ENCODE peak calls at places on chromosomes 16 and 17, in eight cellular contexts. One of them, this sample, is unnamed.

GRCh38 chr16:89041571-89042481 is 51.8 kb upstream of the ACSF3 start:
- DNase-seq in upper lobe of right lung: peak; percentile 45
- DNase-seq in lower lobe of right lung: peak; percentile 43
- DNase-seq in thoracic aorta: no peak
- DNase-seq in endothelial cell of umbilical vein: no peak
- DNase-seq in HepG2: no peak
- DNase-seq in dorsolateral prefrontal cortex: no peak
- DNase-seq in heart right ventricle: no peak
- DNase-seq in this sample: no peak

GRCh38 chr17:14741516-14741915 is 440.6 kb downstream of the HS3ST3B1 start:
- DNase-seq in upper lobe of right lung: no peak
- DNase-seq in lower lobe of right lung: no peak
- DNase-seq in thoracic aorta: no peak
- DNase-seq in endothelial cell of umbilical vein: no peak
- DNase-seq in HepG2: no peak
- DNase-seq in dorsolateral prefrontal cortex: no peak
- DNase-seq in heart right ventricle: no peak
- DNase-seq in this sample: no peak

GRCh38 chr17:40450175-40450574 is 6.9 kb downstream of the IGFBP4 start:
- DNase-seq in upper lobe of right lung: no peak
- DNase-seq in lower lobe of right lung: no peak
- DNase-seq in thoracic aorta: no peak
- DNase-seq in endothelial cell of umbilical vein: peak; percentile 65
- DNase-seq in HepG2: peak; percentile 54
- DNase-seq in dorsolateral prefrontal cortex: no peak
- DNase-seq in heart right ventricle: no peak
- DNase-seq in this sample: peak; percentile 66

GRCh38 chr16:90031931-90032663 is 12.8 kb upstream of the DBNDD1 start:
- DNase-seq in upper lobe of right lung: no peak
- DNase-seq in lower lobe of right lung: no peak
- DNase-seq in thoracic aorta: no peak
- DNase-seq in endothelial cell of umbilical vein: peak; percentile 42
- DNase-seq in HepG2: no peak
- DNase-seq in dorsolateral prefrontal cortex: no peak
- DNase-seq in heart right ventricle: no peak
- DNase-seq in this sample: no peak

GRCh38 chr17:17833664-17834357 is 3.0 kb downstream of the SREBF1 start:
- DNase-seq in upper lobe of right lung: no peak
- DNase-seq in lower lobe of right lung: no peak
- DNase-seq in thoracic aorta: no peak
- DNase-seq in endothelial cell of umbilical vein: no peak
- DNase-seq in HepG2: no peak
- DNase-seq in dorsolateral prefrontal cortex: no peak
- DNase-seq in heart right ventricle: no peak
- DNase-seq in this sample: no peak

GRCh38 chr17:77352441-77352840 is 211.7 kb downstream of the SEC14L1 start:
- DNase-seq in upper lobe of right lung: no peak
- DNase-seq in lower lobe of right lung: no peak
- DNase-seq in thoracic aorta: no peak
- DNase-seq in endothelial cell of umbilical vein: no peak
- DNase-seq in HepG2: no peak
- DNase-seq in dorsolateral prefrontal cortex: no peak
- DNase-seq in heart right ventricle: no peak
- DNase-seq in this sample: no peak

GRCh38 chr16:31168848-31169247 is 11.1 kb upstream of the FUS start:
- DNase-seq in upper lobe of right lung: no peak
- DNase-seq in lower lobe of right lung: no peak
- DNase-seq in thoracic aorta: no peak
- DNase-seq in endothelial cell of umbilical vein: no peak
- DNase-seq in HepG2: peak; percentile 58
- DNase-seq in dorsolateral prefrontal cortex: no peak
- DNase-seq in heart right ventricle: no peak
- DNase-seq in this sample: no peak

GRCh38 chr16:55651841-55652824 is 3.7 kb upstream of the SLC6A2 start:
- DNase-seq in upper lobe of right lung: no peak
- DNase-seq in lower lobe of right lung: no peak
- DNase-seq in thoracic aorta: no peak
- DNase-seq in endothelial cell of umbilical vein: no peak
- DNase-seq in HepG2: no peak
- DNase-seq in dorsolateral prefrontal cortex: no peak
- DNase-seq in heart right ventricle: no peak
- DNase-seq in this sample: no peak

GRCh38 chr17:48618366-48618896 is 3.3 kb upstream of the HOXB8 start:
- DNase-seq in upper lobe of right lung: peak; percentile 92
- DNase-seq in lower lobe of right lung: peak; percentile 89
- DNase-seq in thoracic aorta: peak; percentile 53
- DNase-seq in endothelial cell of umbilical vein: peak; percentile 83
- DNase-seq in HepG2: peak; percentile 67
- DNase-seq in dorsolateral prefrontal cortex: peak; percentile 78
- DNase-seq in heart right ventricle: peak; percentile 81
- DNase-seq in this sample: peak; percentile 92
- H3K4me3 ChIP-seq in upper lobe of right lung: no peak overlapping the region
- H3K4me3 ChIP-seq in lower lobe of right lung: no peak overlapping the region
- H3K4me3 ChIP-seq in thoracic aorta: no peak overlapping the region
- H3K4me3 ChIP-seq in endothelial cell of umbilical vein: peak overlapping the region; percentile 30
- H3K4me3 ChIP-seq in HepG2: no peak overlapping the region
- H3K4me3 ChIP-seq in dorsolateral prefrontal cortex: no peak overlapping the region
- H3K4me3 ChIP-seq in heart right ventricle: no peak overlapping the region
- H3K4me3 ChIP-seq in this sample: no peak overlapping the region

GRCh38 chr17:61583242-61583641 is 7.8 kb downstream of the NACA2 start:
- DNase-seq in upper lobe of right lung: no peak
- DNase-seq in lower lobe of right lung: no peak
- DNase-seq in thoracic aorta: no peak
- DNase-seq in endothelial cell of umbilical vein: peak; percentile 36
- DNase-seq in HepG2: peak; percentile 74
- DNase-seq in dorsolateral prefrontal cortex: no peak
- DNase-seq in heart right ventricle: no peak
- DNase-seq in this sample: no peak
- TF ChIP-seq CTCF in upper lobe of right lung: peak; percentile 22
- TF ChIP-seq CTCF in lower lobe of right lung: peak; percentile 23
- TF ChIP-seq CTCF in thoracic aorta: no peak
- TF ChIP-seq CTCF in endothelial cell of umbilical vein: peak; percentile 25
- TF ChIP-seq CTCF in HepG2: peak; percentile 55
- TF ChIP-seq CTCF in dorsolateral prefrontal cortex: no peak
- TF ChIP-seq CTCF in heart right ventricle: no peak
- TF ChIP-seq CTCF in this sample: peak; percentile 42

DNA sequence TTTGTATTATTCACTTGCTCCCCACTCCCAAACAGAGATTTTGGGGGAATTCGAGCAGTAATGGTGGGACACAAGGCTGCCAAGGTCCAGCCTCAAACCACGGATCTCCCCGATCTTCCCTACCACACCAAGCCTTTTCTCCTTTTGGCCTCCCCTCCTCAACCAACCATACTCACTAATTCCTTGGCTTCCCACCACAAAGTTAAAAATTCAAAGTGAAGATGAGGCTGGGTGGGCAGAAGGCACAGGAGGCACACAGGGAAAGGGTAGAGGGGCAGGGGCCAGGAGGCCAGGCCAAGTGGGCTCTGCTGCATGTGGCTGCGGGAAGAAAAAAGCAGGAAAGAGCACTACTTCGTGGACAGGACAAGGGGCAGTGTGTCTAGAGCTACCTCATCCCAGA is 15.2 kb downstream of the HOXB4 start:
- DNase-seq in upper lobe of right lung: no peak
- DNase-seq in lower lobe of right lung: no peak
- DNase-seq in thoracic aorta: no peak
- DNase-seq in endothelial cell of umbilical vein: no peak
- DNase-seq in HepG2: no peak
- DNase-seq in dorsolateral prefrontal cortex: no peak
- DNase-seq in heart right ventricle: no peak
- DNase-seq in this sample: no peak
- H3K27me3 ChIP-seq in upper lobe of right lung: peaks cover 36% of the 10 kb centered on the region
- H3K27me3 ChIP-seq in lower lobe of right lung: peaks cover 46% of the 10 kb centered on the region
- H3K27me3 ChIP-seq in thoracic aorta: no peaks in the 10 kb centered on the region
- H3K27me3 ChIP-seq in endothelial cell of umbilical vein: no peaks in the 10 kb centered on the region
- H3K27me3 ChIP-seq in HepG2: peaks cover 26% of the 10 kb centered on the region
- H3K27me3 ChIP-seq in dorsolateral prefrontal cortex: peaks cover 68% of the 10 kb centered on the region
- H3K27me3 ChIP-seq in heart right ventricle: peaks cover 95% of the 10 kb centered on the region
- H3K27me3 ChIP-seq in this sample: peaks cover 24% of the 10 kb centered on the region

DNA sequence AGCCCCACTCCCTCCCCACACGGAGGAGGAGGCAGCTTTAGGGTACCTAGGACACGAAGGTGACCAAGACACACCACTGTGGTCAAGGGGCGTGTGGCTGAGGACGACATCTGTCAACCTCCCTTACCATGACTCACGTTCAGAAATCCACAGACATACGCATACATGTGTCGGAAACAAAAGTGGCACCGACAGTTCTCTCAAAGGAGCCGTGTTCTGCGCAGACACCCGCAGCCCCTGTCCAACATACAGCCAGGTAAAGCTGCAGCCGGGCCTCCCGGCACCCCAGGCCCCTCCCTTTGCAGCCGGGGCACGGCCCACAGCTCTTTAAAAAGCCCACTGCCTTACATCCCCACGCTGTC is 40.4 kb upstream of the KLHDC4 start:
- DNase-seq in upper lobe of right lung: no peak
- DNase-seq in lower lobe of right lung: no peak
- DNase-seq in thoracic aorta: no peak
- DNase-seq in endothelial cell of umbilical vein: no peak
- DNase-seq in HepG2: no peak
- DNase-seq in dorsolateral prefrontal cortex: no peak
- DNase-seq in heart right ventricle: no peak
- DNase-seq in this sample: peak; percentile 17
- H3K4me3 ChIP-seq in upper lobe of right lung: peak overlapping the region; percentile 39
- H3K4me3 ChIP-seq in lower lobe of right lung: peak overlapping the region; percentile 40
- H3K4me3 ChIP-seq in thoracic aorta: peak overlapping the region; percentile 70
- H3K4me3 ChIP-seq in endothelial cell of umbilical vein: no peak overlapping the region
- H3K4me3 ChIP-seq in HepG2: peak overlapping the region; percentile 38
- H3K4me3 ChIP-seq in dorsolateral prefrontal cortex: peak overlapping the region; percentile 61
- H3K4me3 ChIP-seq in heart right ventricle: peak overlapping the region; percentile 24
- H3K4me3 ChIP-seq in this sample: peak overlapping the region; percentile 8

GRCh38 chr16:47461598-47462266 is 601 bp downstream of the PHKB start:
- DNase-seq in upper lobe of right lung: no peak
- DNase-seq in lower lobe of right lung: no peak
- DNase-seq in thoracic aorta: no peak
- DNase-seq in endothelial cell of umbilical vein: peak; percentile 71
- DNase-seq in HepG2: peak; percentile 68
- DNase-seq in dorsolateral prefrontal cortex: no peak
- DNase-seq in heart right ventricle: peak; percentile 36
- DNase-seq in this sample: peak; percentile 43

GRCh38 chr16:47460301-47460754 is 535 bp downstream of the ITFG1 start:
- DNase-seq in upper lobe of right lung: no peak
- DNase-seq in lower lobe of right lung: no peak
- DNase-seq in thoracic aorta: no peak
- DNase-seq in endothelial cell of umbilical vein: no peak
- DNase-seq in HepG2: no peak
- DNase-seq in dorsolateral prefrontal cortex: no peak
- DNase-seq in heart right ventricle: no peak
- DNase-seq in this sample: peak; percentile 15

GRCh38 chr16:47458331-47458730 is 2.5 kb downstream of the ITFG1 start:
- DNase-seq in upper lobe of right lung: no peak
- DNase-seq in lower lobe of right lung: no peak
- DNase-seq in thoracic aorta: no peak
- DNase-seq in endothelial cell of umbilical vein: no peak
- DNase-seq in HepG2: no peak
- DNase-seq in dorsolateral prefrontal cortex: no peak
- DNase-seq in heart right ventricle: no peak
- DNase-seq in this sample: no peak

GRCh38 chr16:47459603-47460002 is 1.3 kb downstream of the ITFG1 start:
- DNase-seq in upper lobe of right lung: no peak
- DNase-seq in lower lobe of right lung: no peak
- DNase-seq in thoracic aorta: no peak
- DNase-seq in endothelial cell of umbilical vein: no peak
- DNase-seq in HepG2: no peak
- DNase-seq in dorsolateral prefrontal cortex: no peak
- DNase-seq in heart right ventricle: no peak
- DNase-seq in this sample: no peak

GRCh38 chr16:47460755-47461597 is at the start of the genes ITFG1 and PHKB:
- DNase-seq in upper lobe of right lung: peak; percentile 97
- DNase-seq in lower lobe of right lung: peak; percentile 96
- DNase-seq in thoracic aorta: peak; percentile 79
- DNase-seq in endothelial cell of umbilical vein: peak; percentile 90
- DNase-seq in HepG2: peak; percentile 92
- DNase-seq in dorsolateral prefrontal cortex: peak; percentile 85
- DNase-seq in heart right ventricle: peak; percentile 93
- DNase-seq in this sample: peak; percentile 88
- TF ChIP-seq CTCF in upper lobe of right lung: no peak
- TF ChIP-seq CTCF in lower lobe of right lung: peak; percentile 25
- TF ChIP-seq CTCF in thoracic aorta: no peak
- TF ChIP-seq CTCF in endothelial cell of umbilical vein: no peak
- TF ChIP-seq CTCF in HepG2: peak; percentile 22
- TF ChIP-seq CTCF in dorsolateral prefrontal cortex: peak; percentile 31
- TF ChIP-seq CTCF in heart right ventricle: no peak
- TF ChIP-seq CTCF in this sample: peak; percentile 30

GRCh38 chr17:30238003-30238344 is 2.5 kb upstream of the SLC6A4 start:
- DNase-seq in upper lobe of right lung: no peak
- DNase-seq in lower lobe of right lung: no peak
- DNase-seq in thoracic aorta: no peak
- DNase-seq in endothelial cell of umbilical vein: no peak
- DNase-seq in HepG2: no peak
- DNase-seq in dorsolateral prefrontal cortex: no peak
- DNase-seq in heart right ventricle: no peak
- DNase-seq in this sample: no peak
- H3K27me3 ChIP-seq in upper lobe of right lung: peaks cover 35% of the 10 kb centered on the region
- H3K27me3 ChIP-seq in lower lobe of right lung: peaks cover 42% of the 10 kb centered on the region
- H3K27me3 ChIP-seq in thoracic aorta: peaks cover 3% of the 10 kb centered on the region
- H3K27me3 ChIP-seq in endothelial cell of umbilical vein: peaks cover 45% of the 10 kb centered on the region
- H3K27me3 ChIP-seq in HepG2: no peaks in the 10 kb centered on the region
- H3K27me3 ChIP-seq in dorsolateral prefrontal cortex: peaks cover 4% of the 10 kb centered on the region
- H3K27me3 ChIP-seq in heart right ventricle: peaks cover 35% of the 10 kb centered on the region
- H3K27me3 ChIP-seq in this sample: no peaks in the 10 kb centered on the region

GRCh38 chr17:57946798-57947358 is 8.3 kb downstream of the CUEDC1 start:
- DNase-seq in upper lobe of right lung: peak; percentile 77
- DNase-seq in lower lobe of right lung: peak; percentile 76
- DNase-seq in thoracic aorta: no peak
- DNase-seq in endothelial cell of umbilical vein: peak; percentile 70
- DNase-seq in HepG2: peak; percentile 80
- DNase-seq in dorsolateral prefrontal cortex: no peak
- DNase-seq in heart right ventricle: peak; percentile 57
- DNase-seq in this sample: peak; percentile 65
- H3K4me3 ChIP-seq in upper lobe of right lung: peak overlapping the region; percentile 43
- H3K4me3 ChIP-seq in lower lobe of right lung: peak overlapping the region; percentile 47
- H3K4me3 ChIP-seq in thoracic aorta: peak overlapping the region; percentile 69
- H3K4me3 ChIP-seq in endothelial cell of umbilical vein: no peak overlapping the region
- H3K4me3 ChIP-seq in HepG2: peak overlapping the region; percentile 58
- H3K4me3 ChIP-seq in dorsolateral prefrontal cortex: peak overlapping the region; percentile 61
- H3K4me3 ChIP-seq in heart right ventricle: peak overlapping the region; percentile 31
- H3K4me3 ChIP-seq in this sample: peak overlapping the region; percentile 0

GRCh38 chr16:19899605-19899955 is 14.9 kb upstream of the GPRC5B start:
- DNase-seq in upper lobe of right lung: no peak
- DNase-seq in lower lobe of right lung: no peak
- DNase-seq in thoracic aorta: no peak
- DNase-seq in endothelial cell of umbilical vein: no peak
- DNase-seq in HepG2: no peak
- DNase-seq in dorsolateral prefrontal cortex: no peak
- DNase-seq in heart right ventricle: no peak
- DNase-seq in this sample: no peak
- TF ChIP-seq CTCF in upper lobe of right lung: no peak
- TF ChIP-seq CTCF in lower lobe of right lung: no peak
- TF ChIP-seq CTCF in thoracic aorta: no peak
- TF ChIP-seq CTCF in endothelial cell of umbilical vein: no peak
- TF ChIP-seq CTCF in HepG2: no peak
- TF ChIP-seq CTCF in dorsolateral prefrontal cortex: no peak
- TF ChIP-seq CTCF in heart right ventricle: no peak
- TF ChIP-seq CTCF in this sample: no peak